ENCODE peak calls at places on chromosomes 6 and 20, in seven cellular contexts. W is renal cortical epithelial cell; G is NCI-H345; J is prostate gland; A is RWPE2; C is NCI-H1092; Z is stimulated activated naive CD8-positive, alpha-beta T cell treated with anti-CD3 and anti-CD28 coated beads, Interleukin-15, Interleukin-2, amounts not matched to agents 100 U/mL and 50 U/mL, for 24 hours. U is an unnamed sample.

GRCh38 chr20:40986774-40987173 is 41.8 kb upstream of the TOP1 start:
- DNase-seq in W (peak; percentile 65), G (no peak), J (no peak), A (no peak), C (no peak), Z (no peak), U (no peak)

GRCh38 chr20:36311141-36311853 is 5.2 kb downstream of the DLGAP4 start:
- DNase-seq in W (no peak), G (no peak), J (no peak), A (peak; percentile 72), C (no peak), Z (no peak), U (no peak)

GRCh38 chr6:43773050-43773956 is 3.3 kb downstream of the VEGFA start:
- DNase-seq in W (peak; percentile 41), G (peak; percentile 15), J (peak; percentile 52), A (no peak), C (no peak), Z (peak; percentile 76), U (peak; percentile 41)

GRCh38 chr6:17032595-17033591 is 69.0 kb upstream of the STMND1 start:
- DNase-seq in W (peak; percentile 93), G (no peak), J (peak; percentile 54), A (no peak), C (no peak), Z (no peak), U (peak; percentile 92)

GRCh38 chr6:72522735-72523141 is 99.1 kb upstream of the KCNQ5 start:
- DNase-seq in W (no peak), G (peak; percentile 88), J (no peak), A (no peak), C (no peak), Z (peak; percentile 14), U (no peak)

GRCh38 chr20:4795394-4795793 is 73.7 kb downstream of the PRND start:
- DNase-seq in W (peak; percentile 77), G (no peak), J (no peak), A (peak; percentile 21), C (no peak), Z (peak; percentile 27), U (peak; percentile 79)

GRCh38 chr20:24643731-24644130 is 174.3 kb downstream of the SYNDIG1 start:
- DNase-seq in W (no peak), G (no peak), J (no peak), A (no peak), C (no peak), Z (no peak), U (no peak)

GRCh38 chr20:62662422-62662821 is 20.1 kb downstream of the SLCO4A1 start:
- DNase-seq in W (peak; percentile 60), G (no peak), J (no peak), A (no peak), C (no peak), Z (no peak), U (peak; percentile 90)

GRCh38 chr6:16625319-16626240 is 135.7 kb downstream of the ATXN1 start:
- DNase-seq in W (no peak), G (no peak), J (no peak), A (no peak), C (no peak), Z (no peak), U (peak; percentile 12)

U was measured in A172.